ENCODE peak calls at places on chromosomes 7 and 10, in seven cellular contexts. J is stimulated activated CD4-positive, alpha-beta T cell treated with anti-CD3 and anti-CD28 coated beads, Interleukin-1b, Interleukin-23, amount 100 ng/mL, for 4 hours; M is HTR-8/SVneo; A is BJ; C is stromal cell of bone marrow; O is Karpas-422; T is psoas muscle. H is an unnamed sample.

GRCh38 chr7:119482209-119482608 is 790.8 kb upstream of the KCND2 start:
- DNase-seq in M (no peak), O (peak), T (no peak), A (no peak), C (no peak), J (no peak), H (no peak)

GRCh38 chr10:12946372-12946771 is 55.1 kb downstream of the CCDC3 start:
- DNase-seq in A (no peak), T (no peak), O (no peak), J (no peak), M (no peak), C (no peak), H (no peak)

GRCh38 chr7:116322541-116322940 is 112.2 kb downstream of the TES start:
- DNase-seq in C (no peak), O (no peak), M (no peak), J (no peak), T (no peak), A (no peak), H (no peak)

GRCh38 chr10:27030060-27030459 is 70.2 kb downstream of the ANKRD26 start:
- DNase-seq in M (no peak), T (no peak), A (no peak), J (no peak), O (no peak), C (no peak), H (no peak)

GRCh38 chr10:74206727-74207126 is 55.7 kb downstream of the ADK start:
- DNase-seq in C (no peak), O (no peak), M (no peak), T (no peak), J (no peak), A (no peak), H (peak)

GRCh38 chr10:59754951-59755350 is 1.7 kb upstream of the MRLN start:
- DNase-seq in C (no peak), T (no peak), M (no peak), O (no peak), A (no peak), J (no peak), H (no peak)

GRCh38 chr10:18822156-18822555 is 162.9 kb downstream of the ARL5B start:
- DNase-seq in M (no peak), O (peak), T (no peak), J (no peak), C (no peak), A (no peak), H (no peak)

GRCh38 chr10:13528875-13529713 is at the start of gene BEND7:
- DNase-seq in C (no peak), A (no peak), O (no peak), T (peak), J (no peak), M (peak), H (no peak)

GRCh38 chr10:37125921-37126320 is 523 bp downstream of the ANKRD30A start:
- DNase-seq in M (no peak), A (no peak), T (no peak), C (no peak), J (no peak), O (no peak), H (no peak)

GRCh38 chr10:8060010-8060703 is 5.7 kb downstream of the GATA3 start:
- DNase-seq in C (no peak), O (no peak), T (no peak), M (no peak), A (peak), J (no peak), H (no peak)

GRCh38 chr7:38147005-38147404 is 31.0 kb upstream of the STARD3NL start:
- DNase-seq in C (peak), O (no peak), A (no peak), T (no peak), J (no peak), M (no peak), H (no peak)

GRCh38 chr10:123995461-123996131 is 97.8 kb downstream of the CHST15 start:
- DNase-seq in C (peak), M (peak), O (peak), A (peak), T (peak), J (no peak), H (peak)

GRCh38 chr7:81256991-81257390 is 338.1 kb upstream of the SEMA3C start:
- DNase-seq in M (no peak), C (no peak), T (no peak), J (no peak), A (no peak), O (no peak), H (no peak)

GRCh38 chr7:103660455-103661371 is 214.7 kb upstream of the SLC26A5 start:
- DNase-seq in O (no peak), A (no peak), J (no peak), T (no peak), C (peak), M (no peak), H (no peak)

GRCh38 chr7:155811895-155812761 is at the start of gene SHH:
- DNase-seq in T (no peak), J (no peak), M (no peak), A (no peak), C (no peak), O (no peak), H (no peak)

GRCh38 chr7:147640821-147641220 is 949.7 kb upstream of the C7orf33 start:
- DNase-seq in T (no peak), C (no peak), A (no peak), O (no peak), M (no peak), J (no peak), H (no peak)

GRCh38 chr10:129963831-129964501 is at the start of gene EBF3:
- DNase-seq in C (peak), M (peak), J (no peak), T (peak), O (no peak), A (no peak), H (no peak)

GRCh38 chr10:92241158-92241500 is 49.7 kb downstream of the CPEB3 start:
- DNase-seq in M (no peak), C (no peak), O (peak), T (peak), J (no peak), A (no peak), H (no peak)

GRCh38 chr7:140084972-140085371 is 22.2 kb upstream of the PARP12 start:
- DNase-seq in M (no peak), T (no peak), O (no peak), J (no peak), A (no peak), C (no peak), H (no peak)

GRCh38 chr7:41878331-41879112 is 175.6 kb upstream of the INHBA start:
- DNase-seq in C (no peak), M (no peak), J (no peak), A (no peak), O (no peak), T (no peak), H (no peak)

GRCh38 chr7:65441010-65441409 is 67.4 kb downstream of the ZNF92 start:
- DNase-seq in O (no peak), T (no peak), M (no peak), C (peak), A (peak), J (no peak), H (no peak)

GRCh38 chr10:77210645-77211044 is 427.0 kb downstream of the KCNMA1 start:
- DNase-seq in T (no peak), C (no peak), O (no peak), M (no peak), J (no peak), A (no peak), H (no peak)

GRCh38 chr10:10911471-10911921 is 106.2 kb upstream of the CELF2 start:
- DNase-seq in O (no peak), C (peak), M (peak), T (peak), A (peak), J (no peak), H (peak)

GRCh38 chr7:56092789-56093531 is at the start of gene PHKG1:
- DNase-seq in C (peak), J (no peak), T (peak), O (no peak), A (peak), M (peak), H (no peak)

GRCh38 chr10:97895915-97896314 is 46.3 kb downstream of the GOLGA7B start:
- DNase-seq in T (no peak), C (no peak), O (no peak), J (no peak), M (no peak), A (no peak), H (no peak)

GRCh38 chr10:91907914-91908357 is 1.4 kb downstream of the FGFBP3 start:
- DNase-seq in T (peak), C (no peak), O (peak), M (peak), A (no peak), J (no peak), H (no peak)

GRCh38 chr7:43431020-43431595 is 151.8 kb upstream of the STK17A start:
- DNase-seq in T (no peak), O (no peak), J (no peak), C (peak), A (no peak), M (peak), H (no peak)

GRCh38 chr10:74898201-74898976 is 72.0 kb downstream of the KAT6B start:
- DNase-seq in M (no peak), C (no peak), O (no peak), T (no peak), J (no peak), A (no peak), H (no peak)

GRCh38 chr10:125156739-125157472 is 3.5 kb downstream of the CTBP2 start:
- DNase-seq in T (no peak), O (no peak), A (no peak), M (no peak), C (no peak), J (no peak), H (no peak)

GRCh38 chr7:3559178-3559765 is 258.2 kb downstream of the SDK1 start:
- DNase-seq in J (no peak), M (peak), O (no peak), T (no peak), C (peak), A (no peak), H (no peak)

GRCh38 chr10:267705-268104 is 132.4 kb downstream of the ZMYND11 start:
- DNase-seq in O (no peak), C (no peak), M (no peak), J (no peak), T (no peak), A (no peak), H (no peak)

GRCh38 chr10:14611971-14612693 is 162.6 kb downstream of the FAM107B start:
- DNase-seq in A (no peak), C (no peak), T (no peak), J (no peak), O (no peak), M (no peak), H (no peak)

GRCh38 chr10:79159785-79160184 is 91.0 kb downstream of the ZMIZ1 start:
- DNase-seq in A (no peak), T (peak), O (no peak), J (no peak), M (no peak), C (peak), H (no peak)

GRCh38 chr7:76048668-76048988 is 722 bp downstream of the MDH2 start:
- DNase-seq in M (no peak), O (peak), J (no peak), T (peak), C (no peak), A (no peak), H (no peak)

GRCh38 chr7:158280467-158281154 is 307.0 kb downstream of the PTPRN2 start:
- DNase-seq in A (no peak), J (no peak), T (no peak), M (no peak), C (no peak), O (no peak), H (no peak)

GRCh38 chr7:142835487-142835886 is 19.4 kb upstream of the EPHB6 start:
- DNase-seq in A (no peak), T (no peak), J (no peak), M (no peak), C (no peak), O (no peak), H (no peak)

GRCh38 chr10:78178940-78179339 is 145.3 kb downstream of the RPS24 start:
- DNase-seq in M (no peak), J (no peak), T (no peak), C (no peak), O (no peak), A (no peak), H (no peak)

GRCh38 chr7:71776726-71777125 is 635.4 kb downstream of the CALN1 start:
- DNase-seq in T (no peak), C (no peak), J (no peak), M (no peak), A (no peak), O (no peak), H (no peak)

GRCh38 chr7:157615101-157615817 is 278.5 kb downstream of the DNAJB6 start:
- DNase-seq in T (no peak), A (no peak), J (no peak), C (no peak), O (no peak), M (no peak), H (no peak)

H was measured in PC-9.